ENCODE peak calls at places on chromosome 19, in four cellular contexts. N is H9, V is neural crest cell, T is glutamatergic neuron. K is an unnamed sample.
A peak's percentile ranks its signal among the peaks of the same experiment; 100 is the strongest.

GRCh38 chr19:35256566-35256965 is 7.8 kb downstream of the LSR start:
- DNase-seq in N (no peak), V (no peak), T (no peak), K (no peak)

GRCh38 chr19:27974082-27974513 is 1238.9 kb downstream of the UQCRFS1 start:
- DNase-seq in T (peak; percentile 65), V (peak; percentile 40), N (peak; percentile 44), K (peak; percentile 26)

GRCh38 chr19:28313633-28314032 is 899.3 kb downstream of the UQCRFS1 start:
- DNase-seq in N (no peak), V (no peak), T (no peak), K (peak; percentile 90)

GRCh38 chr19:15449620-15450527 is at the start of gene WIZ:
- DNase-seq in T (peak; percentile 89), V (peak; percentile 72), N (peak; percentile 75), K (peak; percentile 75)

GRCh38 chr19:39246951-39247669 is 1.5 kb downstream of the IFNL4 start:
- DNase-seq in T (peak; percentile 68), N (peak; percentile 86), V (peak; percentile 18), K (peak; percentile 10)

GRCh38 chr19:49468746-49469447 is 5.1 kb upstream of the FLT3LG start:
- DNase-seq in V (no peak), T (peak; percentile 80), N (peak; percentile 94), K (peak; percentile 94)

GRCh38 chr19:48329167-48329891 is 4.0 kb downstream of the EMP3 start:
- DNase-seq in N (peak; percentile 61), T (no peak), V (no peak), K (peak; percentile 46)

GRCh38 chr19:8115805-8116396 is 33.5 kb downstream of the FBN3 start:
- DNase-seq in T (no peak), V (no peak), N (no peak), K (no peak)

GRCh38 chr19:10611907-10612306 is 13.4 kb upstream of the SLC44A2 start:
- DNase-seq in V (no peak), N (no peak), T (no peak), K (no peak)

GRCh38 chr19:36081385-36081784 is 26.7 kb downstream of the WDR62 start:
- DNase-seq in V (no peak), T (no peak), N (no peak), K (peak; percentile 7)

GRCh38 chr19:27673986-27674385 is 1539.0 kb downstream of the UQCRFS1 start:
- DNase-seq in T (no peak), N (no peak), V (no peak), K (no peak)

GRCh38 chr19:19539738-19540703 is 2.0 kb downstream of the CILP2 start:
- DNase-seq in N (peak; percentile 94), V (no peak), T (peak; percentile 85), K (peak; percentile 67)

GRCh38 chr19:39021063-39021462 is 11.3 kb downstream of the FBXO27 start:
- DNase-seq in T (no peak), N (no peak), V (no peak), K (no peak)

GRCh38 chr19:43759515-43759914 is 4.8 kb upstream of the SMG9 start:
- DNase-seq in V (no peak), T (no peak), N (no peak), K (peak; percentile 90)

GRCh38 chr19:51394045-51394836 is 3.9 kb upstream of the C19orf84 start:
- DNase-seq in V (peak; percentile 88), T (peak; percentile 91), N (peak; percentile 99), K (peak; percentile 99)
- TF ChIP-seq CTCF in V (no peak), T (no peak), N (no peak), K (peak; percentile 2)

GRCh38 chr19:6018786-6019185 is 40.8 kb upstream of the RANBP3 start:
- DNase-seq in N (peak; percentile 83), T (no peak), V (no peak), K (no peak)
- TF ChIP-seq CTCF in N (peak; percentile 71), T (peak; percentile 55), V (no peak), K (peak; percentile 21)

DNA sequence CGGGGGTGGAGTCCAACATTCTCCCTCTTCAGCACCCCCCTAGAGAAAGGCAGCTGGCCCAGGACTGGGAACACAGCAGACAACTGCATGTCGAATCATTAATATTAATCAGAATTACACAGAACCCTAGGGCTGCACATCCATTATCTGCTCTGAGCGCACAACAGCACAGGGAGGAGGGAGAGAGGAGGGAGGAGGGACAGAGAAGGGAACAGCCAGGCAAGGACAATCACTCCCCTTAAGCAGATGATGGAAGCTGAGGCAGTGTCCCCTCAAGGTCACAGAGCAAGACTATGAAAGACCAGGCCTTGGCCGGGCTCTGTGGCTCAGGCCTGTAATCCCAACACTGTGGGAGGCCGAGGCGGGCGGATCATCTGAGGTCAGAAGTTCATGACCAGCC is 25.7 kb downstream of the TLE6 start:
- DNase-seq in V (peak; percentile 58), T (peak; percentile 46), N (no peak), K (no peak)
- TF ChIP-seq CTCF in V (no peak), T (no peak), N (no peak), K (no peak)

DNA sequence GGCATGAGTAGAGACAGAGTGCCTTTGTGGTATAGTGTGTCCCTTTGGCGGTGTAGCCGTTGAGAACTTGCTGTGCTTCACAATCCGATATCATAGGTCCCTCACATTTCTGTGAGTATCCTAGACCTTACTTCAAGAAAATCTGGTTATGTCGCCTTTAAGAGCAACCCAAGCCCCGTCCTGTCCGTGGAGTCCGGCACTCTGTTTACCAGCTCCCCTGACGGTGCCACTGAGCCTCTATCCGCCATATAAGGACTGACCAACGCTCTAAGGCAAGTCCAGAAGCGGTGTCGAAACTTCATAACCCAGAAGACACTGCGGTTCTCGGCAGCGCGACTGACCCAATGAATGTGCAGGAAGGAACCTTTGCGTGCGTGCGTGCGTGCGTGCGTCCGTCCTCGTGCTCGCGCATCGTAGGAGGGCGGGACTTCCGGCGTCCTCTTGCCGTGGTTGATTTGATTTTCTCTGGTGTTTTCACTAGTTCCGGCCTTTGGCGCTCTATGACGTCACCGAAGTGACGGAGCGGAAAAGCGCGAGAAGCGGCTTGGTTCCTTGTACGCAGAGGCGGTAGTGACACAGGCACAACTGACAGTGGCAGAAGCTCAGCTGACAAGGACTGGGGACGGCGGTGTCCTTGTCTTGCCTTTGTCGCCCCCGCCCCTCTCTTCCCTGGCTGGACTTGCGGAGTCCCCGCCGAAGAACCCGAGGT is at the start of the genes TRAPPC2B and ZNF547:
- DNase-seq in T (peak; percentile 98), V (peak; percentile 95), N (peak; percentile 100), K (peak; percentile 100)
- TF ChIP-seq CTCF in T (no peak), V (no peak), N (no peak), K (no peak)

GRCh38 chr19:18281082-18282020 is at the start of gene JUND:
- DNase-seq in T (peak; percentile 97), N (peak; percentile 97), V (peak; percentile 91), K (peak; percentile 100)

GRCh38 chr19:18282788-18283141 is 1.3 kb upstream of the JUND start:
- DNase-seq in T (no peak), N (no peak), V (no peak), K (no peak)

GRCh38 chr19:18280247-18281081 is 958 bp downstream of the JUND start:
- DNase-seq in N (peak; percentile 60), T (peak; percentile 82), V (peak; percentile 47), K (peak; percentile 77)

GRCh38 chr19:18283338-18283737 is 1.9 kb upstream of the JUND start:
- DNase-seq in V (no peak), N (no peak), T (no peak), K (no peak)

DNA sequence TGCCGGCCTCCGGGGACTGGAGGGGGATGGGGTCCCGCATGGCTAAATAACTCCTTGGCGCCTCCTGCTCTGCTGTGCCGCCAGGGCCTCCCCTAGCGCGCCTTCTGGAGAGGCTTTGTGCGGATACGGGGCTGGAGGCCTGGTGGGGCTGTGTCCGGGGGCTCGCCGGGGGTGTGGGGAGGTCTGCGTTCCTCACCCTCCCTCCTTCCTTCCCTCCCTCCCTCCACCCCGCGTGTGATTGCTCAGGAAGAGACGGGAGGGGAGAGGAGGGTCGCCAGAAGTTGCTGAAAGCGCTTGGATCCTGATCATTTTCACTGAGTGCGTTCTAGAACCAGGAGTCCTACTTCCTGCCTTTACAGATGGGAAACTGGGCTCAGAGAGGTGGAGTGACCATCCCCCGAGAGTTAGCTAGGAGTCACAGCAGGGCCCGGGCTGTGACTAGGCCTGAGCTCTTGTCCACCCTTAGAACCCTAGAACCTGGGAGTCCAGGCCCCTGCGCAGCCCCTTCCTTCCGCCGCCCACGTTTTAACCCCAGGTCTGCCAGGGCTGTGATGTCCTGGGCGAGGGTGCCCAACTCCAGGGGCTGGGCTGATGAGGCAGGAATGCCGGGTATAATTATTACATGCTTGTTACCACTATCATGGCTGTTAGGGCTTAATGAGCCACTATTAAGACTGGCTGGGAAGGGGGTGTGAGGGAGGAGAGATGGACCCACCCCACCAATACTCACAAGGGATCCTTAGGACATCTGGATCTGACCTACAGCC is 782 bp upstream of the JUND start:
- DNase-seq in T (no peak), V (no peak), N (no peak), K (no peak)
- TF ChIP-seq CTCF in T (no peak), V (peak; percentile 24), N (no peak), K (peak; percentile 22)

GRCh38 chr19:4495471-4495870 is 22.8 kb downstream of the PLIN4 start:
- DNase-seq in T (peak; percentile 10), N (peak; percentile 65), V (no peak), K (no peak)
- TF ChIP-seq CTCF in T (no peak), N (peak; percentile 47), V (no peak), K (no peak)

GRCh38 chr19:33413868-33414666 is 40.6 kb downstream of the CEBPG start:
- DNase-seq in T (no peak), V (no peak), N (no peak), K (no peak)

GRCh38 chr19:33417751-33418150 is 44.2 kb downstream of the CEBPG start:
- DNase-seq in T (no peak), N (no peak), V (no peak), K (no peak)

GRCh38 chr19:33418461-33418860 is 45.0 kb downstream of the CEBPG start:
- DNase-seq in N (no peak), T (peak; percentile 7), V (no peak), K (no peak)

GRCh38 chr19:33414667-33415605 is 41.4 kb downstream of the CEBPG start:
- DNase-seq in N (no peak), T (no peak), V (no peak), K (no peak)

GRCh38 chr19:33416307-33417215 is 43.1 kb downstream of the CEBPG start:
- DNase-seq in V (peak; percentile 75), T (peak; percentile 89), N (peak; percentile 85), K (peak; percentile 71)
- TF ChIP-seq CTCF in V (peak; percentile 80), T (peak; percentile 86), N (peak; percentile 84), K (peak; percentile 74)

GRCh38 chr19:13982773-13983172 is 23.3 kb downstream of the RFX1 start:
- DNase-seq in T (no peak), N (no peak), V (no peak), K (no peak)

GRCh38 chr19:13981467-13981866 is 24.7 kb downstream of the RFX1 start:
- DNase-seq in V (no peak), T (no peak), N (no peak), K (no peak)

GRCh38 chr19:13981021-13981420 is 25.1 kb downstream of the RFX1 start:
- DNase-seq in V (no peak), N (no peak), T (no peak), K (no peak)

GRCh38 chr19:13983213-13983889 is 22.8 kb downstream of the RFX1 start:
- DNase-seq in N (no peak), V (no peak), T (no peak), K (no peak)

DNA sequence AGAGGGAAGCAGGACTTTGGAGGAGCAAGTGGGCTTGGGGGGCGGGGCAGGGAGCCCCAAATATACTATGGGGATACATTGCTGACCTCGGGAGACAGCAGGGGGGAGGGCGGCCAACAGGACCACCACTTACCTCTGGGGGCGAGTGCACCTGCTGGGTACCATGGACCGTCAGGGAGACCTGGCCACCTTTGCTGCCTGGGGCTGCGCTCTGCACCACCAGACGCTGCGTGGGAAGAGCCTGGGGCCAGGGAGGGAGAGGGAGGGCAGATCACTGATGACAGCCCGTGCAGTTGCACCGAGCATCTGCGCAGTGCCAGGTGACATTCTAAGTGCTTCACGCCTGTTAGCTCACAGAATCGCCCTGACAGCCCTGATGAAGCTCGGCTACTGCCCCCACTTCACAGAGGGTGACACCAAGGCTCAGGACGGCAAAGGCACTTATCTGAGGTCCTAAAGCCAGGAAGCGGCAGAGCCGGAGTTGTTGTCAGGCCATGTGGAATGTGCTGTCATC is 24.1 kb downstream of the RFX1 start:
- DNase-seq in N (no peak), T (no peak), V (no peak), K (no peak)
- TF ChIP-seq CTCF in N (no peak), T (no peak), V (no peak), K (no peak)